ENCODE peak calls at places on chromosomes 6 and 20, in seven cellular contexts. One of them, this sample, is unnamed.

GRCh38 chr20:56411759-56412472 is at the start of gene CASS4:
- DNase-seq in HCT116: no peak
- DNase-seq in SK-N-SH: no peak
- DNase-seq in HepG2: peak
- DNase-seq in K562: peak
- DNase-seq in H1: no peak
- DNase-seq in GM12878: no peak
- DNase-seq in this sample: no peak

GRCh38 chr6:46757206-46757564 is 10.5 kb downstream of the ANKRD66 start:
- DNase-seq in HCT116: no peak
- DNase-seq in SK-N-SH: no peak
- DNase-seq in HepG2: no peak
- DNase-seq in K562: no peak
- DNase-seq in H1: no peak
- DNase-seq in GM12878: no peak
- DNase-seq in this sample: no peak

GRCh38 chr6:158978752-158979151 is 21.2 kb downstream of the RSPH3 start:
- DNase-seq in HCT116: no peak
- DNase-seq in SK-N-SH: no peak
- DNase-seq in HepG2: no peak
- DNase-seq in K562: no peak
- DNase-seq in H1: no peak
- DNase-seq in GM12878: no peak
- DNase-seq in this sample: no peak

GRCh38 chr20:8524716-8525343 is 392.8 kb downstream of the PLCB1 start:
- DNase-seq in HCT116: no peak
- DNase-seq in SK-N-SH: no peak
- DNase-seq in HepG2: no peak
- DNase-seq in K562: no peak
- DNase-seq in H1: no peak
- DNase-seq in GM12878: no peak
- DNase-seq in this sample: no peak

GRCh38 chr6:163416640-163417253 is 2.2 kb downstream of the QKI start:
- DNase-seq in HCT116: peak
- DNase-seq in SK-N-SH: no peak
- DNase-seq in HepG2: peak
- DNase-seq in K562: no peak
- DNase-seq in H1: no peak
- DNase-seq in GM12878: no peak
- DNase-seq in this sample: peak

GRCh38 chr20:38997622-38998021 is 35.5 kb downstream of the DHX35 start:
- DNase-seq in HCT116: no peak
- DNase-seq in SK-N-SH: no peak
- DNase-seq in HepG2: no peak
- DNase-seq in K562: peak
- DNase-seq in H1: no peak
- DNase-seq in GM12878: peak
- DNase-seq in this sample: no peak

GRCh38 chr6:20215310-20215709 is 3.0 kb upstream of the MBOAT1 start:
- DNase-seq in HCT116: no peak
- DNase-seq in SK-N-SH: no peak
- DNase-seq in HepG2: no peak
- DNase-seq in K562: no peak
- DNase-seq in H1: no peak
- DNase-seq in GM12878: no peak
- DNase-seq in this sample: no peak

GRCh38 chr20:8147476-8147875 is 15.4 kb downstream of the PLCB1 start:
- DNase-seq in HCT116: no peak
- DNase-seq in SK-N-SH: no peak
- DNase-seq in HepG2: no peak
- DNase-seq in K562: no peak
- DNase-seq in H1: no peak
- DNase-seq in GM12878: no peak
- DNase-seq in this sample: no peak

GRCh38 chr20:38680492-38681118 is 43.7 kb upstream of the SLC32A1 start:
- DNase-seq in HCT116: no peak
- DNase-seq in SK-N-SH: no peak
- DNase-seq in HepG2: peak
- DNase-seq in K562: peak
- DNase-seq in H1: no peak
- DNase-seq in GM12878: no peak
- DNase-seq in this sample: peak

GRCh38 chr6:36659271-36659670 is 19.2 kb upstream of the CDKN1A start:
- DNase-seq in HCT116: no peak
- DNase-seq in SK-N-SH: no peak
- DNase-seq in HepG2: no peak
- DNase-seq in K562: no peak
- DNase-seq in H1: no peak
- DNase-seq in GM12878: no peak
- DNase-seq in this sample: no peak

GRCh38 chr20:33232486-33233072 is 3.2 kb upstream of the BPIFA1 start:
- DNase-seq in HCT116: no peak
- DNase-seq in SK-N-SH: no peak
- DNase-seq in HepG2: no peak
- DNase-seq in K562: no peak
- DNase-seq in H1: no peak
- DNase-seq in GM12878: no peak
- DNase-seq in this sample: no peak
- TF ChIP-seq JUND in HCT116: no peak
- TF ChIP-seq JUND in SK-N-SH: no peak
- TF ChIP-seq JUND in HepG2: no peak
- TF ChIP-seq JUND in K562: no peak
- TF ChIP-seq JUND in H1: no peak
- TF ChIP-seq JUND in GM12878: no peak
- TF ChIP-seq JUND in this sample: no peak

DNA sequence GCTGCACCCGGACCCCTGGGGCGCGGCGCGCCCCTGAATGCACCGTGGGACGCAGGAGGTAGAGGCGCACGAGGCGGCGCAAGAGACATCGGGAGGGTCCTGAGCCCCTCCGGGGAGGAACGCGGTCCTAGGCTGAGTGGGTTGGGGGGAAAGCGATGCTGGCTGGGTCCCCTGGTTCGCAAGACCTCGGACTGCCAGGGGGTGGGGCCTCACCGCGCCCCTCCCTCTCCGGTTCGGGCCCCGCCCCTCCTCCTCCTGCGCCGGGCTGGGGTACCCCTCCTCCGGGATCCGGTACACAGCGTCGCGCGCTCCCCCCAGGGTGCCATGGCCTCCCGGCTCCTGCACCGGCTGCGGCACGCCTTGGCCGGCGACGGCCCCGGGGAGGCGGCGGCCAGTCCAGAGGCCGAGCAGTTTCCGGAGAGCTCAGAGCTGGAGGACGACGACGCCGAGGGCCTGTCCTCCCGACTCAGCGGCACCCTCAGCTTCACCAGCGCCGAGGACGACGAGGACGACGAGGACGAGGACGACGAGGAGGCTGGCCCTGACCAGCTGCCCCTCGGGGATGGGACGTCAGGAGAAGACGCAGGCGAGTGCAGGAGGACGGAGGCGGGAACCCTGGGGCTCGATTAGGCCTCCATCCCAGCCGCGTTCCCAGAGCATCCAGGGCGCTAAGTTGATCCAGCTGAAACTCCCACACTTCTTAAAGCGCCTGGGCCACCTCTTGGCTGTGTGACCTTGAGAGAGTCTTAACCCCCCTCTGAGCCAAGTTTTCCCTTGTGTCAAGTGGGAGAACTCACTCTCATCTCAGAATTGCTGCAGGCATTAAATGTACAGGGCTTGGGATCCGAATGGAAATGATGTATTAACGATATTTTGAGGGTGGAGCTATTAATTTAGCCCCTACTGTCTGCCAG is 541 bp downstream of the SNX21 start:
- DNase-seq in HCT116: no peak
- DNase-seq in SK-N-SH: peak
- DNase-seq in HepG2: peak
- DNase-seq in K562: peak
- DNase-seq in H1: peak
- DNase-seq in GM12878: no peak
- DNase-seq in this sample: peak
- TF ChIP-seq JUND in HCT116: no peak
- TF ChIP-seq JUND in SK-N-SH: no peak
- TF ChIP-seq JUND in HepG2: no peak
- TF ChIP-seq JUND in K562: no peak
- TF ChIP-seq JUND in H1: no peak
- TF ChIP-seq JUND in GM12878: no peak
- TF ChIP-seq JUND in this sample: no peak

GRCh38 chr6:27213544-27214125 is 33.9 kb upstream of the PRSS16 start:
- DNase-seq in HCT116: no peak
- DNase-seq in SK-N-SH: no peak
- DNase-seq in HepG2: no peak
- DNase-seq in K562: peak
- DNase-seq in H1: no peak
- DNase-seq in GM12878: no peak
- DNase-seq in this sample: no peak
- TF ChIP-seq JUND in HCT116: no peak
- TF ChIP-seq JUND in SK-N-SH: no peak
- TF ChIP-seq JUND in HepG2: no peak
- TF ChIP-seq JUND in K562: peak
- TF ChIP-seq JUND in H1: no peak
- TF ChIP-seq JUND in GM12878: no peak
- TF ChIP-seq JUND in this sample: no peak

GRCh38 chr20:24745617-24746350 is 203.3 kb upstream of the CST7 start:
- DNase-seq in HCT116: no peak
- DNase-seq in SK-N-SH: no peak
- DNase-seq in HepG2: no peak
- DNase-seq in K562: no peak
- DNase-seq in H1: no peak
- DNase-seq in GM12878: no peak
- DNase-seq in this sample: no peak

GRCh38 chr20:24747881-24748595 is 201.0 kb upstream of the CST7 start:
- DNase-seq in HCT116: no peak
- DNase-seq in SK-N-SH: no peak
- DNase-seq in HepG2: no peak
- DNase-seq in K562: no peak
- DNase-seq in H1: no peak
- DNase-seq in GM12878: no peak
- DNase-seq in this sample: no peak

GRCh38 chr20:24745206-24745605 is 203.9 kb upstream of the CST7 start:
- DNase-seq in HCT116: no peak
- DNase-seq in SK-N-SH: no peak
- DNase-seq in HepG2: no peak
- DNase-seq in K562: no peak
- DNase-seq in H1: no peak
- DNase-seq in GM12878: no peak
- DNase-seq in this sample: no peak

GRCh38 chr20:24747015-24747712 is 201.9 kb upstream of the CST7 start:
- DNase-seq in HCT116: no peak
- DNase-seq in SK-N-SH: no peak
- DNase-seq in HepG2: no peak
- DNase-seq in K562: no peak
- DNase-seq in H1: no peak
- DNase-seq in GM12878: no peak
- DNase-seq in this sample: no peak

GRCh38 chr20:24746351-24746685 is 202.8 kb upstream of the CST7 start:
- DNase-seq in HCT116: peak
- DNase-seq in SK-N-SH: no peak
- DNase-seq in HepG2: no peak
- DNase-seq in K562: no peak
- DNase-seq in H1: no peak
- DNase-seq in GM12878: no peak
- DNase-seq in this sample: peak
- TF ChIP-seq JUND in HCT116: no peak
- TF ChIP-seq JUND in SK-N-SH: no peak
- TF ChIP-seq JUND in HepG2: no peak
- TF ChIP-seq JUND in K562: no peak
- TF ChIP-seq JUND in H1: no peak
- TF ChIP-seq JUND in GM12878: no peak
- TF ChIP-seq JUND in this sample: no peak

GRCh38 chr6:30234361-30234760 is 21.2 kb upstream of the TRIM26 start:
- DNase-seq in HCT116: no peak
- DNase-seq in SK-N-SH: no peak
- DNase-seq in HepG2: no peak
- DNase-seq in K562: no peak
- DNase-seq in H1: no peak
- DNase-seq in GM12878: no peak
- DNase-seq in this sample: no peak

DNA sequence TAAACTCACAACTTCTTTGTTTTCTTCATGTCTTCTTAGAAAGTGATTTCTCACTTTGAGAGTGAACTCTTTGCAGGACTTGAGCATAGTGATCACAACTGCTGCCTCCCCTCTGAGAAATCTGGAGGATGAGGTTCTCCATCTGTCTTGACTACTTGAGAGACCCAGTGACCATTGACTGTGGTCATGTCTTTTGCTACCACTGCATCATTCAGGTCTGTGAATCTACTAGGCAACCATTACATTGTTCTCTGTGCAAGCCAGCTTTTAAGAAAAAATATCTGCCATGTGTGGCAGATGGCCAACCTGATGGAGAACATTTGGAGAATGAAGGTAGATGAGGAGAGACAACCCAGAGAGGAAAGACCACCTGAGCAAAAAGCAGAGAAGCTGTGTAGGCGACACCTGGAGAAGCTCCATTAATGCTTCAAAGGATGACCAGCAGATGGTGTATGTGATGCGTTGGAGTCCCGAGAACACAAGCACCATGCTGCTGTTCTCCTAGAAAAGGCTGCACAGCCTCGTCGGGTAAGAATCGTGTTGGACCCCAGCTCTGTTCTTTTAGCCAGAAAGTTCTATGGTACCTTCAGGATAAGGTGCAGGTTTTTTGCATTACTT is 25.1 kb upstream of the TRIM26 start:
- DNase-seq in HCT116: peak
- DNase-seq in SK-N-SH: peak
- DNase-seq in HepG2: peak
- DNase-seq in K562: no peak
- DNase-seq in H1: no peak
- DNase-seq in GM12878: no peak
- DNase-seq in this sample: peak
- TF ChIP-seq JUND in HCT116: no peak
- TF ChIP-seq JUND in SK-N-SH: no peak
- TF ChIP-seq JUND in HepG2: no peak
- TF ChIP-seq JUND in K562: no peak
- TF ChIP-seq JUND in H1: no peak
- TF ChIP-seq JUND in GM12878: no peak
- TF ChIP-seq JUND in this sample: no peak

GRCh38 chr6:126041516-126042447 is 55.4 kb downstream of the TRMT11 start:
- DNase-seq in HCT116: no peak
- DNase-seq in SK-N-SH: no peak
- DNase-seq in HepG2: no peak
- DNase-seq in K562: no peak
- DNase-seq in H1: no peak
- DNase-seq in GM12878: no peak
- DNase-seq in this sample: no peak

GRCh38 chr6:126038234-126038633 is 51.9 kb downstream of the TRMT11 start:
- DNase-seq in HCT116: no peak
- DNase-seq in SK-N-SH: no peak
- DNase-seq in HepG2: no peak
- DNase-seq in K562: no peak
- DNase-seq in H1: no peak
- DNase-seq in GM12878: no peak
- DNase-seq in this sample: no peak

GRCh38 chr6:126040394-126040793 is 54.1 kb downstream of the TRMT11 start:
- DNase-seq in HCT116: no peak
- DNase-seq in SK-N-SH: no peak
- DNase-seq in HepG2: no peak
- DNase-seq in K562: no peak
- DNase-seq in H1: no peak
- DNase-seq in GM12878: no peak
- DNase-seq in this sample: no peak

GRCh38 chr6:126039284-126039683 is 52.9 kb downstream of the TRMT11 start:
- DNase-seq in HCT116: no peak
- DNase-seq in SK-N-SH: no peak
- DNase-seq in HepG2: no peak
- DNase-seq in K562: no peak
- DNase-seq in H1: no peak
- DNase-seq in GM12878: no peak
- DNase-seq in this sample: no peak

GRCh38 chr6:126040826-126041225 is 54.5 kb downstream of the TRMT11 start:
- DNase-seq in HCT116: no peak
- DNase-seq in SK-N-SH: no peak
- DNase-seq in HepG2: peak
- DNase-seq in K562: no peak
- DNase-seq in H1: no peak
- DNase-seq in GM12878: no peak
- DNase-seq in this sample: no peak
- TF ChIP-seq JUND in HCT116: peak
- TF ChIP-seq JUND in SK-N-SH: peak
- TF ChIP-seq JUND in HepG2: no peak
- TF ChIP-seq JUND in K562: no peak
- TF ChIP-seq JUND in H1: no peak
- TF ChIP-seq JUND in GM12878: no peak
- TF ChIP-seq JUND in this sample: no peak